ENCODE peak calls at places on chromosomes 4 and X, in seven cellular contexts. One of them, this sample, is unnamed.

GRCh38 chr4:177047070-177047850 is 254.5 kb upstream of the VEGFC start:
- DNase-seq in colonic mucosa: peak; percentile 38
- DNase-seq in K562: peak; percentile 41
- DNase-seq in hepatocyte: peak; percentile 82
- DNase-seq in H9: peak; percentile 55
- DNase-seq in OCI-LY7: peak; percentile 59
- DNase-seq in heart right ventricle: peak; percentile 60
- DNase-seq in this sample: peak; percentile 60

GRCh38 chrX:110657073-110657472 is 138.5 kb downstream of the CHRDL1 start:
- DNase-seq in OCI-LY7: no peak
- DNase-seq in heart right ventricle: no peak
- DNase-seq in H9: no peak
- DNase-seq in K562: no peak
- DNase-seq in hepatocyte: no peak
- DNase-seq in colonic mucosa: no peak
- DNase-seq in this sample: no peak

GRCh38 chr4:100982345-100982744 is 365.0 kb downstream of the PPP3CA start:
- DNase-seq in OCI-LY7: no peak
- DNase-seq in heart right ventricle: no peak
- DNase-seq in colonic mucosa: no peak
- DNase-seq in H9: no peak
- DNase-seq in hepatocyte: no peak
- DNase-seq in K562: no peak
- DNase-seq in this sample: no peak

GRCh38 chr4:41044165-41044564 is 170.2 kb downstream of the APBB2 start:
- DNase-seq in OCI-LY7: peak; percentile 28
- DNase-seq in hepatocyte: no peak
- DNase-seq in heart right ventricle: no peak
- DNase-seq in colonic mucosa: no peak
- DNase-seq in H9: no peak
- DNase-seq in K562: no peak
- DNase-seq in this sample: no peak

GRCh38 chrX:82451725-82452124 is 1056.4 kb upstream of the POU3F4 start:
- DNase-seq in hepatocyte: no peak
- DNase-seq in heart right ventricle: no peak
- DNase-seq in colonic mucosa: no peak
- DNase-seq in K562: no peak
- DNase-seq in OCI-LY7: no peak
- DNase-seq in H9: no peak
- DNase-seq in this sample: no peak

GRCh38 chrX:19964017-19964710 is 26.7 kb downstream of the BCLAF3 start:
- DNase-seq in hepatocyte: no peak
- DNase-seq in heart right ventricle: no peak
- DNase-seq in K562: no peak
- DNase-seq in colonic mucosa: no peak
- DNase-seq in OCI-LY7: no peak
- DNase-seq in H9: no peak
- DNase-seq in this sample: no peak

GRCh38 chrX:133335027-133335426 is 80.3 kb downstream of the GPC4 start:
- DNase-seq in heart right ventricle: peak; percentile 3
- DNase-seq in K562: peak; percentile 19
- DNase-seq in OCI-LY7: peak; percentile 20
- DNase-seq in H9: no peak
- DNase-seq in hepatocyte: peak; percentile 31
- DNase-seq in colonic mucosa: peak; percentile 39
- DNase-seq in this sample: no peak

GRCh38 chr4:120821986-120822385 is 100.5 kb downstream of the PRDM5 start:
- DNase-seq in heart right ventricle: no peak
- DNase-seq in hepatocyte: no peak
- DNase-seq in colonic mucosa: no peak
- DNase-seq in H9: no peak
- DNase-seq in OCI-LY7: no peak
- DNase-seq in K562: no peak
- DNase-seq in this sample: no peak

GRCh38 chrX:12814434-12814833 is 23.2 kb downstream of the PRPS2 start:
- DNase-seq in OCI-LY7: peak; percentile 69
- DNase-seq in K562: peak; percentile 22
- DNase-seq in H9: peak; percentile 33
- DNase-seq in heart right ventricle: peak; percentile 13
- DNase-seq in hepatocyte: peak; percentile 54
- DNase-seq in colonic mucosa: peak; percentile 32
- DNase-seq in this sample: no peak

GRCh38 chr4:29558789-29559188 is 1161.4 kb upstream of the PCDH7 start:
- DNase-seq in colonic mucosa: no peak
- DNase-seq in OCI-LY7: no peak
- DNase-seq in K562: no peak
- DNase-seq in hepatocyte: no peak
- DNase-seq in heart right ventricle: no peak
- DNase-seq in H9: no peak
- DNase-seq in this sample: no peak

GRCh38 chr4:5370286-5370685 is 319.0 kb downstream of the STK32B start:
- DNase-seq in H9: no peak
- DNase-seq in colonic mucosa: no peak
- DNase-seq in heart right ventricle: no peak
- DNase-seq in hepatocyte: no peak
- DNase-seq in K562: no peak
- DNase-seq in OCI-LY7: no peak
- DNase-seq in this sample: no peak

GRCh38 chrX:51825432-51825831 is 68.0 kb upstream of the MAGED1 start:
- DNase-seq in hepatocyte: peak; percentile 12
- DNase-seq in H9: no peak
- DNase-seq in heart right ventricle: no peak
- DNase-seq in OCI-LY7: peak; percentile 24
- DNase-seq in K562: no peak
- DNase-seq in colonic mucosa: peak; percentile 19
- DNase-seq in this sample: no peak

GRCh38 chr4:139814285-139815015 is 148.8 kb downstream of the MGST2 start:
- DNase-seq in OCI-LY7: no peak
- DNase-seq in heart right ventricle: peak; percentile 23
- DNase-seq in colonic mucosa: no peak
- DNase-seq in H9: no peak
- DNase-seq in K562: no peak
- DNase-seq in hepatocyte: no peak
- DNase-seq in this sample: peak; percentile 65

GRCh38 chr4:169583563-169583962 is 28.8 kb downstream of the NEK1 start:
- DNase-seq in heart right ventricle: no peak
- DNase-seq in OCI-LY7: no peak
- DNase-seq in colonic mucosa: no peak
- DNase-seq in H9: no peak
- DNase-seq in K562: no peak
- DNase-seq in hepatocyte: no peak
- DNase-seq in this sample: no peak

GRCh38 chr4:110163327-110164070 is 34.9 kb downstream of the ELOVL6 start:
- DNase-seq in colonic mucosa: no peak
- DNase-seq in H9: no peak
- DNase-seq in OCI-LY7: no peak
- DNase-seq in hepatocyte: no peak
- DNase-seq in K562: no peak
- DNase-seq in heart right ventricle: no peak
- DNase-seq in this sample: no peak

GRCh38 chr4:54901202-54901601 is 224.2 kb downstream of the KDR start:
- DNase-seq in H9: no peak
- DNase-seq in K562: no peak
- DNase-seq in OCI-LY7: no peak
- DNase-seq in hepatocyte: no peak
- DNase-seq in colonic mucosa: no peak
- DNase-seq in heart right ventricle: no peak
- DNase-seq in this sample: no peak

GRCh38 chr4:40908297-40908696 is 158.5 kb downstream of the NSUN7 start:
- DNase-seq in hepatocyte: peak; percentile 24
- DNase-seq in heart right ventricle: no peak
- DNase-seq in K562: no peak
- DNase-seq in H9: peak; percentile 76
- DNase-seq in OCI-LY7: no peak
- DNase-seq in colonic mucosa: peak; percentile 52
- DNase-seq in this sample: no peak

GRCh38 chr4:143184217-143184502 is 557 bp upstream of the USP38 start:
- DNase-seq in hepatocyte: no peak
- DNase-seq in K562: no peak
- DNase-seq in H9: no peak
- DNase-seq in OCI-LY7: peak; percentile 11
- DNase-seq in heart right ventricle: no peak
- DNase-seq in colonic mucosa: no peak
- DNase-seq in this sample: no peak

GRCh38 chrX:38275615-38276014 is 51.7 kb downstream of the RPGR start:
- DNase-seq in hepatocyte: peak; percentile 7
- DNase-seq in heart right ventricle: no peak
- DNase-seq in H9: no peak
- DNase-seq in OCI-LY7: no peak
- DNase-seq in colonic mucosa: no peak
- DNase-seq in K562: no peak
- DNase-seq in this sample: no peak

GRCh38 chr4:183721207-183722081 is 62.4 kb downstream of the TRAPPC11 start:
- DNase-seq in K562: no peak
- DNase-seq in H9: peak; percentile 84
- DNase-seq in hepatocyte: peak; percentile 45
- DNase-seq in colonic mucosa: peak; percentile 89
- DNase-seq in heart right ventricle: peak; percentile 60
- DNase-seq in OCI-LY7: no peak
- DNase-seq in this sample: peak; percentile 89

GRCh38 chrX:136390921-136391320 is 90.2 kb downstream of the ADGRG4 start:
- DNase-seq in K562: no peak
- DNase-seq in hepatocyte: no peak
- DNase-seq in H9: no peak
- DNase-seq in OCI-LY7: no peak
- DNase-seq in heart right ventricle: no peak
- DNase-seq in colonic mucosa: no peak
- DNase-seq in this sample: no peak

GRCh38 chr4:7066493-7066892 is 1.4 kb downstream of the GRPEL1 start:
- DNase-seq in OCI-LY7: no peak
- DNase-seq in heart right ventricle: no peak
- DNase-seq in K562: no peak
- DNase-seq in H9: no peak
- DNase-seq in colonic mucosa: no peak
- DNase-seq in hepatocyte: no peak
- DNase-seq in this sample: no peak
- H3K4me1 ChIP-seq in OCI-LY7: peaks cover 27% of the 10 kb centered on the region
- H3K4me1 ChIP-seq in heart right ventricle: peaks cover 38% of the 10 kb centered on the region
- H3K4me1 ChIP-seq in K562: peaks cover 15% of the 10 kb centered on the region
- H3K4me1 ChIP-seq in H9: peaks cover 4% of the 10 kb centered on the region
- H3K4me1 ChIP-seq in colonic mucosa: peaks cover 13% of the 10 kb centered on the region
- H3K4me1 ChIP-seq in hepatocyte: peaks cover 17% of the 10 kb centered on the region
- H3K4me1 ChIP-seq in this sample: peaks cover 12% of the 10 kb centered on the region

GRCh38 chr4:145487626-145488025 is 6.0 kb downstream of the SMAD1 start:
- DNase-seq in K562: no peak
- DNase-seq in heart right ventricle: no peak
- DNase-seq in hepatocyte: no peak
- DNase-seq in H9: no peak
- DNase-seq in colonic mucosa: no peak
- DNase-seq in OCI-LY7: peak; percentile 87
- DNase-seq in this sample: no peak

GRCh38 chr4:145484240-145484846 is 2.7 kb downstream of the SMAD1 start:
- DNase-seq in H9: no peak
- DNase-seq in OCI-LY7: no peak
- DNase-seq in hepatocyte: no peak
- DNase-seq in colonic mucosa: no peak
- DNase-seq in K562: no peak
- DNase-seq in heart right ventricle: no peak
- DNase-seq in this sample: no peak

GRCh38 chr4:145482209-145483021 is 762 bp downstream of the SMAD1 start:
- DNase-seq in colonic mucosa: peak; percentile 68
- DNase-seq in heart right ventricle: peak; percentile 50
- DNase-seq in hepatocyte: peak; percentile 74
- DNase-seq in H9: peak; percentile 52
- DNase-seq in OCI-LY7: peak; percentile 68
- DNase-seq in K562: no peak
- DNase-seq in this sample: peak; percentile 60

GRCh38 chr4:145486603-145487002 is 5.0 kb downstream of the SMAD1 start:
- DNase-seq in H9: no peak
- DNase-seq in K562: no peak
- DNase-seq in heart right ventricle: no peak
- DNase-seq in colonic mucosa: no peak
- DNase-seq in hepatocyte: no peak
- DNase-seq in OCI-LY7: no peak
- DNase-seq in this sample: no peak

GRCh38 chr4:145485120-145485519 is 3.5 kb downstream of the SMAD1 start:
- DNase-seq in colonic mucosa: no peak
- DNase-seq in H9: no peak
- DNase-seq in heart right ventricle: no peak
- DNase-seq in K562: no peak
- DNase-seq in hepatocyte: no peak
- DNase-seq in OCI-LY7: no peak
- DNase-seq in this sample: no peak
- H3K4me1 ChIP-seq in colonic mucosa: no peaks in the 10 kb centered on the region
- H3K4me1 ChIP-seq in H9: no peaks in the 10 kb centered on the region
- H3K4me1 ChIP-seq in heart right ventricle: peaks cover 69% of the 10 kb centered on the region
- H3K4me1 ChIP-seq in K562: no peaks in the 10 kb centered on the region
- H3K4me1 ChIP-seq in hepatocyte: peaks cover 17% of the 10 kb centered on the region
- H3K4me1 ChIP-seq in OCI-LY7: peaks cover 74% of the 10 kb centered on the region
- H3K4me1 ChIP-seq in this sample: no peaks in the 10 kb centered on the region

GRCh38 chr4:147788791-147789190 is 56.9 kb downstream of the ARHGAP10 start:
- DNase-seq in heart right ventricle: no peak
- DNase-seq in H9: no peak
- DNase-seq in colonic mucosa: no peak
- DNase-seq in hepatocyte: no peak
- DNase-seq in OCI-LY7: no peak
- DNase-seq in K562: no peak
- DNase-seq in this sample: no peak
- H3K4me1 ChIP-seq in heart right ventricle: peaks cover 89% of the 10 kb centered on the region
- H3K4me1 ChIP-seq in H9: no peaks in the 10 kb centered on the region
- H3K4me1 ChIP-seq in colonic mucosa: no peaks in the 10 kb centered on the region
- H3K4me1 ChIP-seq in hepatocyte: peaks cover 23% of the 10 kb centered on the region
- H3K4me1 ChIP-seq in OCI-LY7: no peaks in the 10 kb centered on the region
- H3K4me1 ChIP-seq in K562: no peaks in the 10 kb centered on the region
- H3K4me1 ChIP-seq in this sample: no peaks in the 10 kb centered on the region

DNA sequence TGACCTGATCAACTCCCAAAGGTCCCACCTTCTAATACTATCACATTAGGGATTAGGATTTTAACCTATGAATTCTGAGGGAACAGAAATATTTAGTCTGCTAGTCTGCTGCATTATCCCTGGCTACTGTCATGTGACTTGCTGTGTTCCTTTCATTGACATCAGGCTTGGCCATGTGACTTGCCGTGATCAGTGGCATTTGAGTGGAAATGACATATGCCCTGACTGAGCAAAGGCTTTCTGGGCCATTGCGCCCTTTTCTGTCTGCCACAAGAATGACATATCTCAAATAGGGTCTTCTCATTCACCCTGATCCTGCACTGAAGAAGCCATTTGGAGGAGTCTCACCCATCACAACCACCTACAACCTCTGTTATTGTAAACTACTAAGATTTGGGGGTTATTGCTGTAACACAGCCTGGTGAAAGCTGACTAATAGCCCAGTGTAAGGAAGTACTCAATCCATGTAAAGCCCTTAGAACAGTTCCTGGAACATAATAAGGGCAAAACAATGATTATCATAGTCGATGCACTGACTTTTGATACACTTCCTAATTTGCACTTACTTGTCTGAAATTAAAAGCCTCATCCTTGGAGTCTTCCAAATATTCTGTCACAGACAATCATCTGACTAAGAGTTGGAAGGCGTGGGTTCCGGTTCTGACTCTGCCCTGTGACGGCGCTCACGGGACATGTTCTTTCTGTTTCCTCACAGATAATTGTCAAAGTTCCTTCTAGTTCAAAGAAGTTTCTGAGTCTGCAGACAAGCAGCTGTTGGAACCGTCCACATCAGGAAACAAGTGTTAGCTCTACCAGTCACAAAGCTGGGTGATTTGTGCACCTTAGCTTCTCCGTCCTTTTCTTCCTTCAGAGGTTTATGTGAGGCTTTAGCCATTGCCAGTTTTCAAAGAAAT is 33.2 kb upstream of the RASGEF1B start:
- DNase-seq in K562: no peak
- DNase-seq in OCI-LY7: peak; percentile 59
- DNase-seq in H9: no peak
- DNase-seq in hepatocyte: no peak
- DNase-seq in heart right ventricle: peak; percentile 60
- DNase-seq in colonic mucosa: peak; percentile 75
- DNase-seq in this sample: peak; percentile 71
- H3K4me1 ChIP-seq in K562: no peaks in the 10 kb centered on the region
- H3K4me1 ChIP-seq in OCI-LY7: peaks cover 19% of the 10 kb centered on the region
- H3K4me1 ChIP-seq in H9: peaks cover 3% of the 10 kb centered on the region
- H3K4me1 ChIP-seq in hepatocyte: no peaks in the 10 kb centered on the region
- H3K4me1 ChIP-seq in heart right ventricle: peaks cover 9% of the 10 kb centered on the region
- H3K4me1 ChIP-seq in colonic mucosa: no peaks in the 10 kb centered on the region
- H3K4me1 ChIP-seq in this sample: no peaks in the 10 kb centered on the region

This sample was measured in right lobe of liver.